ENCODE peak calls at places on chromosome 1, in five cellular contexts. One of them, this sample, is unnamed.

GRCh38 chr1:31780632-31781031 is 16.5 kb upstream of the ADGRB2 start:
- DNase-seq in pancreas: peak
- DNase-seq in GM20000: no peak
- DNase-seq in colonic mucosa: no peak
- DNase-seq in GM13977: no peak
- DNase-seq in this sample: no peak

GRCh38 chr1:242824435-242824834 is 299.9 kb upstream of the PLD5 start:
- DNase-seq in pancreas: no peak
- DNase-seq in GM20000: no peak
- DNase-seq in colonic mucosa: no peak
- DNase-seq in GM13977: no peak
- DNase-seq in this sample: peak

GRCh38 chr1:27149714-27150113 is 5.2 kb downstream of the SLC9A1 start:
- DNase-seq in pancreas: no peak
- DNase-seq in GM20000: no peak
- DNase-seq in colonic mucosa: no peak
- DNase-seq in GM13977: no peak
- DNase-seq in this sample: no peak

GRCh38 chr1:16727190-16728111 is 12.9 kb upstream of the RNU1-4 start:
- DNase-seq in pancreas: peak
- DNase-seq in GM20000: peak
- DNase-seq in colonic mucosa: peak
- DNase-seq in GM13977: peak
- DNase-seq in this sample: peak

GRCh38 chr1:234270103-234270502 is 103.2 kb upstream of the COA6 start:
- DNase-seq in pancreas: no peak
- DNase-seq in GM20000: no peak
- DNase-seq in colonic mucosa: no peak
- DNase-seq in GM13977: no peak
- DNase-seq in this sample: no peak

GRCh38 chr1:70896224-70896623 is 151.4 kb downstream of the PTGER3 start:
- DNase-seq in pancreas: no peak
- DNase-seq in GM20000: no peak
- DNase-seq in colonic mucosa: no peak
- DNase-seq in GM13977: no peak
- DNase-seq in this sample: no peak

GRCh38 chr1:27153927-27154358 is 982 bp downstream of the SLC9A1 start:
- DNase-seq in pancreas: peak
- DNase-seq in GM20000: no peak
- DNase-seq in colonic mucosa: no peak
- DNase-seq in GM13977: no peak
- DNase-seq in this sample: no peak

GRCh38 chr1:244280221-244280620 is 171.5 kb downstream of the ADSS2 start:
- DNase-seq in pancreas: no peak
- DNase-seq in GM20000: no peak
- DNase-seq in colonic mucosa: no peak
- DNase-seq in GM13977: no peak
- DNase-seq in this sample: no peak

DNA sequence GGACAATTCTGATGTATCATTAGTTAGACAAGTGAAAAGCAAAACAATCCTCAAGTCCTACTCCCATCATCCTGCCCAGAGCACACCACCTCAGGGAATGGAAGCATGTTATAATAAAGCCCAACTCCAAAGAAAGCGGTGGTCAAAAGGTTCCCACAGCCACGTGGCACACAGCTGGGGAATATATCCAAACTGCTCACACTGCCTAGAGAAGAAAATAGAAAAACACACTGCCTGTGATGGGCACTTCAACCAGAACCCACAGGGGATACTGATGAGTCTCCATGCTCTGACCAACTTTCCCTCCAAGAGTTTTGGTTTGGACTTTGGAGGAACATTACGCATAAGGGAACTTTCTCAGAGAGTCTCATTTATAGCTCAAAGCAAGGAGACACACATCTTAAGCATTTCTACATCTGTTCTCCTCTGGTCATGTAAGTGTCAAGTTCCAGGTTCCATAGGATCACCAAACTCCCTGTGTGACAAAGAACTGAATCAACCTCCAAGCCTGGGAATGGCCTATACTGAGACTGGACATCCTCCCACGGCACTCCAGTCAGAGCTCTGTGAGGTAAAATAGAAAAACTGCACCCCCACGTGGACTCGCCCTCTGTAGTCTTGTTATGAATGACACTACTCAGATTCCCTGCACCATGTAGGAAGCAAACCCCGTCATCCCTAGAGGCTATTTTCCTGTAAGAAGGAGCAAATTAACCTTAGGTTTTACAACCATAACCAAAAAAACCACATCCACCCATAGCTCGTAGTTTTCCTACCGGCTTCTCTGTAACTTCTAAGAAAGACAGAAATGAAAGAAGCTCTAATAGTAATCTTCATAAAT is 12.2 kb downstream of the DSTYK start:
- DNase-seq in pancreas: no peak
- DNase-seq in GM20000: peak
- DNase-seq in colonic mucosa: no peak
- DNase-seq in GM13977: no peak
- DNase-seq in this sample: no peak
- TF ChIP-seq CTCF in pancreas: no peak
- TF ChIP-seq CTCF in GM20000: no peak
- TF ChIP-seq CTCF in colonic mucosa: no peak
- TF ChIP-seq CTCF in GM13977: no peak
- TF ChIP-seq CTCF in this sample: no peak

DNA sequence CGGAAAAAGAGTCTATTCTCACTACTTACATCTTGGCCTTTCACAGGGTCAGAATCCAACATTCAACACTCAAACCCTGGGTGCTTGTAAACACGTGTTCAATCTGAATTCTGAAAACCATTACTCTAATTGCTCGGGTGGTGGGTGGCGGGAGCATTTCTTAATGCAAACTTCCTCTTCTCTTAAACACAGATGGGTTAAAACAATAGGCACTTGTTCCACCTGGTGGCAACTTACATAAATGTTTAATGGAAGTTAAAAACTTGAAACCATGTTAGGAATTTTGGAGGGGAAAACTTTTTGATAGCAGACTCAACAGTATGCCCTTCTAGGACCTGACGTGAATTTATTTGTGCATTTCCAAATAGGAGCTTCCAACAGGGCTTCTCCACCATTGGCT is 23.4 kb upstream of the TDRD10 start:
- DNase-seq in pancreas: no peak
- DNase-seq in GM20000: peak
- DNase-seq in colonic mucosa: peak
- DNase-seq in GM13977: peak
- DNase-seq in this sample: peak
- TF ChIP-seq CTCF in pancreas: no peak
- TF ChIP-seq CTCF in GM20000: no peak
- TF ChIP-seq CTCF in colonic mucosa: peak
- TF ChIP-seq CTCF in GM13977: peak
- TF ChIP-seq CTCF in this sample: peak

GRCh38 chr1:179867493-179868330 is 9.9 kb downstream of the TOR1AIP2 start:
- DNase-seq in pancreas: no peak
- DNase-seq in GM20000: peak
- DNase-seq in colonic mucosa: peak
- DNase-seq in GM13977: peak
- DNase-seq in this sample: peak
- TF ChIP-seq CTCF in pancreas: peak
- TF ChIP-seq CTCF in GM20000: peak
- TF ChIP-seq CTCF in colonic mucosa: peak
- TF ChIP-seq CTCF in GM13977: peak
- TF ChIP-seq CTCF in this sample: peak

DNA sequence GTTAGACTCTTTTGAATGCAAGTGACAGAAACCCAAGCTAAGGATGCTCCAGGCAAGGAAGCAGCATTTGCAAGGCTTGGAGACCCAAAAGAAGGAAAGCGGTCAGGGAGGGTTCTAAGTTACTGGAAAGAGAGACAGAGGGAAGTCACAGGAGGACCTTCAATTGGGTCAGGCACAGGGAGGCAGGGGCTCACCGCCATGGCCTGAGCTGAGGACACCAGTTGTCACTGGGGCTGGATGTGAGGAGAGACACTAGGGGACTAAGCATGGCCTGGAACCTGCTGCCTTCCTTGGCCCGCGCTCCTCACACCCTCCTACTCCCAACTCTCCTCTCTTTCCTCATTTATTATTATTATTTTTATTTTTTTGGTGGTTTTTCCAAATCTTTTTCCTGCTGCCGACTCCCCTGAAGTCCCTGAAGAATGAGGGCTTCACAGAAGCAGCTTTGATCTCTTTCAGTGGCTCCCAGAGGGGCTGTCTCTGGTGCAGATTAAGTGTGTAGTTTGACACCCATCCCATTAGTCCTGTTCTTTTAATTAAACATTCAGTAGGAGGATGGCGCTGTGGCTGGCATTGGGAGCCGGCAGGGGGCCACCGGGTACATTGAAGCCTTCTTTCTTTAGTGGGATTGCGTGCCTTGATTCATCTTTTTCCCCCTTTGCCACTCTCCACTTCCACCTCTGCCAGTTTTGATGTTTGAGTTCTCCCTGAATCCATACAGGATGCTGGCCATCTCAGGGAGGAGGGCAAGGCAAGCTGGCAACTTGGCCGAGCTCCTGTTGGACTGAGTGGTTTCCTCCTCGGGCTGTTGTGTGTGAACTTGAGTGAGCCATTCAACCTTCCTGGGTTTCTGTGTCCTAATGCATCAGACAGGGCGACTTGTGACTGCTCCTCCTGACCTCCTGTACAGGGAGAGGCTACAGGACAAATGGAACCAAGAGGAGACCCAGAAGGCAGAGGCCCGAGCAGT is 59.3 kb downstream of the MDM4 start:
- DNase-seq in pancreas: no peak
- DNase-seq in GM20000: no peak
- DNase-seq in colonic mucosa: no peak
- DNase-seq in GM13977: no peak
- DNase-seq in this sample: no peak
- TF ChIP-seq CTCF in pancreas: no peak
- TF ChIP-seq CTCF in GM20000: no peak
- TF ChIP-seq CTCF in colonic mucosa: no peak
- TF ChIP-seq CTCF in GM13977: no peak
- TF ChIP-seq CTCF in this sample: no peak

DNA sequence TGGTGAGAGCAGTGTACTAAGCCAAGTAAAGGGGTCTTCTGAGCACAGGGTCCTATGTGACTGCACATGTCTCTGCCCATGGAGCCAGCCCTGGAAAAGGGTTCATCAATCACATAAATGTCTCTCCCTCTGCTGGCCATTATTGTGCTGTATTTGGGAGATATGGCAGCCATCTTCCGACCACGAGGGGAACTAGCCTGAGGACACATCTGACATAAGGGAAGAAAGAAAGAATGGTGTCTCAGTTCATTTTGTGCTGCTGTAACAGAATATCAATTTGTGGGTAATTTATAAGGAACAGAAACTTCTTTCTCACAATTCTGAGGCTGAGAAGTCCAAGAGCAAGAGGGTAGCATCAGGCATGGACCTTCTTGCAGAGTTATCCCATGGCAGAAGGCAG is 55.1 kb upstream of the GJA5 start:
- DNase-seq in pancreas: no peak
- DNase-seq in GM20000: no peak
- DNase-seq in colonic mucosa: no peak
- DNase-seq in GM13977: no peak
- DNase-seq in this sample: no peak
- TF ChIP-seq CTCF in pancreas: no peak
- TF ChIP-seq CTCF in GM20000: no peak
- TF ChIP-seq CTCF in colonic mucosa: no peak
- TF ChIP-seq CTCF in GM13977: no peak
- TF ChIP-seq CTCF in this sample: no peak